ENCODE peak calls at places on chromosomes 13 and 19, in four cellular contexts. V is right lobe of liver, W is endothelial cell of umbilical vein, F is transverse colon. B is an unnamed sample.

GRCh38 chr19:42270346-42271044 is 1.4 kb downstream of the CIC start:
- DNase-seq in V (peak; percentile 77), W (peak; percentile 72), F (peak; percentile 63), B (peak; percentile 79)

GRCh38 chr19:44685877-44686276 is 13.1 kb upstream of the CEACAM16 start:
- DNase-seq in V (no peak), W (peak; percentile 63), F (no peak), B (peak; percentile 63)

GRCh38 chr13:50149143-50149703 is 134.0 kb downstream of the KCNRG start:
- DNase-seq in V (no peak), W (no peak), F (no peak), B (no peak)

GRCh38 chr13:35499131-35500051 is 22.9 kb upstream of the MAB21L1 start:
- DNase-seq in V (no peak), W (no peak), F (no peak), B (no peak)

GRCh38 chr13:24923305-24923640 is 159.3 kb downstream of the RNF17 start:
- DNase-seq in V (no peak), W (no peak), F (no peak), B (no peak)

GRCh38 chr13:25727776-25728175 is 324.0 kb downstream of the SHISA2 start:
- DNase-seq in V (no peak), W (no peak), F (no peak), B (no peak)

GRCh38 chr13:52405767-52406494 is at the start of gene THSD1:
- DNase-seq in V (peak; percentile 81), W (peak; percentile 71), F (peak; percentile 24), B (peak; percentile 58)

GRCh38 chr19:43765109-43765876 is 10.5 kb upstream of the SMG9 start:
- DNase-seq in V (no peak), W (peak; percentile 68), F (peak; percentile 75), B (peak; percentile 76)

GRCh38 chr13:51819544-51819943 is 15.6 kb upstream of the DHRS12 start:
- DNase-seq in V (no peak), W (no peak), F (no peak), B (no peak)

GRCh38 chr19:51246153-51246552 is 4.7 kb upstream of the SIGLECL1 start:
- DNase-seq in V (no peak), W (no peak), F (no peak), B (no peak)

GRCh38 chr19:3979674-3980352 is 5.5 kb downstream of the EEF2 start:
- DNase-seq in V (no peak), W (no peak), F (no peak), B (peak; percentile 64)

GRCh38 chr13:44758595-44759221 is 182.6 kb upstream of the TSC22D1 start:
- DNase-seq in V (no peak), W (peak; percentile 85), F (peak; percentile 20), B (no peak)

GRCh38 chr13:51666316-51666715 is 82.1 kb downstream of the WDFY2 start:
- DNase-seq in V (no peak), W (no peak), F (no peak), B (no peak)

GRCh38 chr19:16889429-16889882 is 657 bp downstream of the F2RL3 start:
- DNase-seq in V (no peak), W (no peak), F (no peak), B (peak; percentile 39)

GRCh38 chr13:71606818-71607217 is 260.2 kb downstream of the DACH1 start:
- DNase-seq in V (no peak), W (no peak), F (no peak), B (no peak)

GRCh38 chr13:66951426-66951825 is 278.7 kb downstream of the PCDH9 start:
- DNase-seq in V (no peak), W (no peak), F (no peak), B (no peak)

GRCh38 chr13:21538753-21539152 is 65.2 kb downstream of the MICU2 start:
- DNase-seq in V (no peak), W (no peak), F (no peak), B (no peak)

GRCh38 chr19:17519967-17520366 is 8.5 kb downstream of the PGLS start:
- DNase-seq in V (no peak), W (no peak), F (no peak), B (no peak)

GRCh38 chr13:57632276-57633140 is 964 bp downstream of the PCDH17 start:
- DNase-seq in V (peak; percentile 29), W (peak; percentile 39), F (no peak), B (peak; percentile 83)

GRCh38 chr13:35552172-35552844 is 75.8 kb upstream of the MAB21L1 start:
- DNase-seq in V (no peak), W (peak; percentile 44), F (no peak), B (no peak)

GRCh38 chr19:20662421-20663105 is 1.2 kb upstream of the ZNF626 start:
- DNase-seq in V (no peak), W (no peak), F (no peak), B (no peak)

GRCh38 chr19:29191005-29191404 is 21.9 kb downstream of the UQCRFS1 start:
- DNase-seq in V (no peak), W (no peak), F (no peak), B (peak; percentile 33)

GRCh38 chr19:29006057-29006735 is 206.8 kb downstream of the UQCRFS1 start:
- DNase-seq in V (no peak), W (no peak), F (no peak), B (no peak)

GRCh38 chr13:24212674-24213073 is 52.2 kb downstream of the SPATA13 start:
- DNase-seq in V (peak; percentile 64), W (no peak), F (no peak), B (no peak)

GRCh38 chr19:29542776-29543175 is 17.0 kb downstream of the VSTM2B start:
- DNase-seq in V (no peak), W (no peak), F (no peak), B (no peak)

GRCh38 chr13:100240109-100240779 is 151.4 kb downstream of the PCCA start:
- DNase-seq in V (no peak), W (no peak), F (no peak), B (no peak)

GRCh38 chr13:47241446-47241845 is 344.6 kb upstream of the HTR2A start:
- DNase-seq in V (no peak), W (no peak), F (no peak), B (no peak)

GRCh38 chr13:111511805-111512504 is 191.5 kb downstream of the TEX29 start:
- DNase-seq in V (no peak), W (no peak), F (no peak), B (no peak)

GRCh38 chr19:15108145-15108844 is 1.1 kb downstream of the SYDE1 start:
- DNase-seq in V (no peak), W (no peak), F (no peak), B (no peak)

GRCh38 chr19:14718522-14719113 is 28.8 kb downstream of the ZNF333 start:
- DNase-seq in V (no peak), W (no peak), F (no peak), B (no peak)

GRCh38 chr19:50658438-50659317 is 9.4 kb downstream of the C19orf81 start:
- DNase-seq in V (peak; percentile 60), W (peak; percentile 75), F (peak; percentile 39), B (peak; percentile 92)

GRCh38 chr13:69970521-69970920 is 137.1 kb upstream of the ATXN8OS start:
- DNase-seq in V (no peak), W (peak; percentile 82), F (no peak), B (no peak)

DNA sequence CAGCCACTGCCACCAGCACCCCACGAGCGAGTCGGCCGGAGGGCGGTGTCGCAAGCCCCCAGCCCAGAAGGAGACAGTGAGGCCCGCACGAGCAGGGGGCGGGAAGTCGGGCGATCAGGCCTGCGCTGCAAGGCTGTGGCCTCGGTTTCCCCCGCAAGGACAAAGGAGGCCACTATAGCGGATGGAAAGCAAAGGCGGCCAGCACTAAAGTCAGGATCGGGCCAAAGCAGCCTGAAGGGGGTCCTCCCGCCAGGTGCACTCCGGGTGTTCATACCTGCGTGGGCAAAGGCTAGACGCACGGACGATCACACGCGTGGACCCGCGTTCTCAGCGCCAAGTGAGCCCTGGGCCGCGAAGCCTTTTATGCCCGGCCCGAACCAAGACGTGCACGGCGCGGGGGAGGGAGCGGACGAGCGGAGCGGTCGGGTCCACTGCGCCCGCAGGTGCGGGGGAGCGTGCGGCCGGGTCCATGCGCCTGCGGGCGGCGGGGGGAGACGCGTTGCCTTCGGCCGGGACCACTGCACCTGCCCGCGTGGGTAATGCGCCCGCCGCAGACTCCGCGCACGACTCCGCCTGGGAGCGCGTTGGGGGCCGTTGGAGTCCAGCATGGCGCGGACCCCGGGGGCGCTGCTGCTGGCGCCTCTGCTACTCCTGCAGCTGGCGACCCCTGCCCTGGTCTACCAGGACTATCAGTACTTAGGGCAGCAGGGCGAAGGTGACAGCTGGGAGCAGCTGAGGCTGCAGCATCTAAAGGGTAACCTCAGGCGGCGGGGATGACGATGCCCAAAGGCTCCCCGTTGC is at the start of the genes PRDX2 and THSD8:
- DNase-seq in V (peak; percentile 87), W (peak; percentile 75), F (peak; percentile 90), B (peak; percentile 95)
- TF ChIP-seq POLR2A in V (peak; percentile 96), W (peak; percentile 99), F (peak; percentile 98), B (peak; percentile 83)

GRCh38 chr13:46171739-46172138 is 10.2 kb downstream of the LCP1 start:
- DNase-seq in V (no peak), W (no peak), F (no peak), B (no peak)
- H3K27ac ChIP-seq in V (peak overlapping the region; percentile 31), W (no peak overlapping the region), F (peak overlapping the region; percentile 50), B (peak overlapping the region; percentile 74)

DNA sequence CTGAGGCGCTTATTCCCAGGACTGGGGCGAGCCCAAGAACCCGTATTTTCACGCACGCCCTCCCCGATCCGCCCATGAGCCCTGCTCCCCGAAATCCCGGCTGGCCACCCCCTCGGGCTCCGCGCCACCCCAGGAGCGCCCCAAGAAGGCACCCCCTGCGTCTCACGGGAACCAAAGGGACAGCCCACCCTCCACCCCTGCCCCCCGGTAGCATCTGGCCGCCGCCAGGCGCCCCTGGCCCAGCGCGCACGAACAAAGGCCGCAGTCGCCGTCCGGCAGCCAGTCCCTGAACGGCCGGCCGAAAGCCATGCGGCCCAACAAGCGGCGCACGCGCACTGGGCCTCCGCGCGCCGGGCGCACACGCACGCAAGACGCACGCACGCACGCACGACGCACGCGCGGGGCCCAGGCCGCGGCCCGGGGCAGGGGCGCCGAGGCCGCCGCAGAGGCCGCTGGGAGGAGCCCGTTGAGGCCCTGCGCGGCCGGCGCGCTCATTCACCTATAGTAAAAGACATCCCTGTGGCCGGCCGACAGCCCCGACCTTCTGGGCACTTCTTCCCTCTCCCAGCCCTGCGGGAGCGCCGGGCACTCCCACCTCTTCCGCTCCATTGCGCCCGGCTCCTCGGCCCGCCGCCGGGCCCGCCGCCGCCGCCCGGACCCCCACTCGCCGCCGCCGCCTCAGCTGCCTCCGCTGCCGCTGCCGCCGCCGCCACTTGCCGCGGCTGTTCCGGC is 476 bp downstream of the MBD3 start:
- DNase-seq in V (peak; percentile 88), W (peak; percentile 85), F (peak; percentile 90), B (peak; percentile 98)
- TF ChIP-seq POLR2A in V (peak; percentile 89), W (peak; percentile 98), F (peak; percentile 77), B (peak; percentile 75)

GRCh38 chr13:76991796-76992547 is at the start of gene CLN5:
- DNase-seq in V (peak; percentile 95), W (peak; percentile 87), F (peak; percentile 96), B (peak; percentile 99)

GRCh38 chr13:76992548-76993001 is 694 bp downstream of the CLN5 start:
- DNase-seq in V (peak; percentile 46), W (peak; percentile 46), F (peak; percentile 28), B (no peak)

GRCh38 chr13:76994281-76994680 is 2.4 kb downstream of the CLN5 start:
- DNase-seq in V (no peak), W (no peak), F (no peak), B (no peak)

GRCh38 chr13:76993021-76993420 is 1.1 kb downstream of the CLN5 start:
- DNase-seq in V (no peak), W (no peak), F (no peak), B (no peak)

DNA sequence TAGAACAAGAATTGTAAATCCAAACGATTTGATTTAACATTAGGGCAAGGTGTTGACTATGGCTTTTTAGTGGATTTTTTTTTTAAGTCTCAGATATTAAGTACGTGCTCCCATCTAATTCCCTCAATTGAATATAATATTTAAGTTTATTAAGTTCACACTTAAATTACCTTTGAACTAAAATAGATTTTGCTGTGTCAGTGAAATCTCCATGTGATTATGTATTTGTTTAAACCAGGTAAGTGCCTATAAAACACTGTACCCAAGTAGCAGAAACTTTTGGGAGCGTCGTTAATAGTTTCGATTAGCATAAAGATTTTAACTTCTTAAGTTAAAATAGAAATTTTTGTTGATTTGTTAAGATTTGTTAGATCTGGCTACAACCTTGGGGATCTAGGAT is 1.6 kb downstream of the CLN5 start:
- DNase-seq in V (no peak), W (no peak), F (no peak), B (no peak)
- H3K27ac ChIP-seq in V (no peak overlapping the region), W (no peak overlapping the region), F (peak overlapping the region; percentile 93), B (no peak overlapping the region)

B was measured in upper lobe of left lung.